ENCODE peak calls at places on chromosome 15, in seven cellular contexts. O, L, S, G, N, H and P are unnamed samples.

GRCh38 chr15:51825701-51826100 is 3.8 kb upstream of the TMOD3 start:
- DNase-seq in G (no peak), H (no peak), O (no peak), N (no peak), S (no peak), L (no peak), P (no peak)

GRCh38 chr15:91196768-91197167 is 96.7 kb downstream of the SV2B start:
- DNase-seq in N (no peak), G (no peak), L (no peak), S (no peak), O (no peak), H (no peak), P (no peak)

GRCh38 chr15:79308874-79309273 is 2.0 kb upstream of the TMED3 start:
- DNase-seq in L (no peak), O (no peak), G (no peak), H (no peak), N (no peak), S (no peak), P (no peak)

GRCh38 chr15:68431037-68431791 is 749 bp downstream of the ITGA11 start:
- DNase-seq in L (no peak), O (no peak), N (peak; percentile 33), H (no peak), S (no peak), G (no peak), P (no peak)

GRCh38 chr15:60074181-60074885 is 70.2 kb downstream of the FOXB1 start:
- DNase-seq in S (peak; percentile 5), L (no peak), O (no peak), G (no peak), H (no peak), N (no peak), P (no peak)

GRCh38 chr15:75208501-75209288 is 7.0 kb downstream of the C15orf39 start:
- DNase-seq in G (no peak), S (no peak), O (no peak), H (no peak), N (no peak), L (no peak), P (no peak)

GRCh38 chr15:97960364-97961066 is at the start of gene ARRDC4:
- DNase-seq in O (peak; percentile 100), S (peak; percentile 98), L (peak; percentile 98), H (peak; percentile 99), N (peak; percentile 100), G (peak; percentile 98), P (peak; percentile 98)

GRCh38 chr15:81182746-81183402 is 13.8 kb upstream of the IL16 start:
- DNase-seq in H (no peak), N (no peak), L (no peak), S (no peak), O (no peak), G (no peak), P (no peak)

GRCh38 chr15:82714026-82714425 is 4.4 kb upstream of the AP3B2 start:
- DNase-seq in O (no peak), L (no peak), H (no peak), G (no peak), N (no peak), S (no peak), P (no peak)

GRCh38 chr15:66293419-66294156 is at the start of gene DIS3L:
- DNase-seq in G (peak; percentile 32), L (no peak), N (peak; percentile 77), S (peak; percentile 1), O (peak; percentile 68), H (peak; percentile 62), P (peak; percentile 32)

GRCh38 chr15:31295660-31296059 is 31.0 kb upstream of the KLF13 start:
- DNase-seq in G (no peak), H (peak; percentile 4), S (no peak), L (no peak), O (no peak), N (no peak), P (no peak)

GRCh38 chr15:58154769-58155168 is 16.6 kb downstream of the AQP9 start:
- DNase-seq in L (no peak), O (no peak), G (no peak), H (no peak), S (no peak), N (no peak), P (no peak)

GRCh38 chr15:49627407-49627877 is 6.6 kb downstream of the DTWD1 start:
- DNase-seq in N (peak; percentile 70), S (peak; percentile 88), H (no peak), G (peak; percentile 30), O (peak; percentile 64), L (no peak), P (peak; percentile 82)

GRCh38 chr15:77415450-77416448 is 4.2 kb downstream of the PEAK1 start:
- DNase-seq in S (no peak), G (no peak), L (no peak), N (peak; percentile 63), H (no peak), O (no peak), P (no peak)

GRCh38 chr15:88866295-88866881 is 29.0 kb downstream of the HAPLN3 start:
- DNase-seq in O (no peak), G (no peak), L (no peak), H (no peak), N (no peak), S (no peak), P (no peak)

GRCh38 chr15:68678746-68679145 is 100.0 kb downstream of the CORO2B start:
- DNase-seq in O (no peak), S (no peak), N (no peak), G (no peak), L (no peak), H (no peak), P (no peak)

GRCh38 chr15:33179874-33180273 is 14.6 kb downstream of the FMN1 start:
- DNase-seq in L (no peak), S (no peak), H (no peak), G (no peak), O (no peak), N (no peak), P (no peak)

GRCh38 chr15:40264321-40265153 is 18.3 kb downstream of the ANKRD63 start:
- DNase-seq in H (no peak), N (no peak), O (no peak), G (no peak), L (no peak), S (no peak), P (no peak)